ENCODE peak calls at places on chromosomes 11 and 22, in five cellular contexts. H, T, Q, D and Z are unnamed samples.

GRCh38 chr11:21615871-21616270 is 577.0 kb upstream of the ANO5 start:
- DNase-seq in Q (no peak), T (no peak), H (no peak), D (no peak), Z (no peak)

GRCh38 chr11:132886335-132886734 is 646.0 kb downstream of the OPCML start:
- DNase-seq in Q (no peak), D (no peak), H (no peak), T (peak), Z (no peak)

GRCh38 chr11:65427691-65428577 is 5.3 kb downstream of the NEAT1 start:
- DNase-seq in H (peak), D (no peak), T (no peak), Q (peak), Z (no peak)

GRCh38 chr22:44684506-44685383 is 17.3 kb upstream of the PRR5 start:
- DNase-seq in D (peak), T (peak), H (peak), Q (peak), Z (peak)

GRCh38 chr11:86923993-86924766 is 31.0 kb downstream of the FZD4 start:
- DNase-seq in Q (no peak), D (no peak), T (peak), H (no peak), Z (peak)

GRCh38 chr11:96760815-96761214 is 371.0 kb downstream of the JRKL start:
- DNase-seq in T (no peak), H (no peak), D (no peak), Q (no peak), Z (no peak)

GRCh38 chr11:134372536-134372935 is 39.5 kb downstream of the B3GAT1 start:
- DNase-seq in T (no peak), H (no peak), Q (no peak), D (no peak), Z (no peak)

GRCh38 chr11:128210148-128210940 is 377.0 kb downstream of the ETS1 start:
- DNase-seq in D (no peak), H (peak), T (peak), Q (no peak), Z (peak)

GRCh38 chr11:2612884-2613571 is 86.8 kb downstream of the KCNQ1OT1 start:
- DNase-seq in T (no peak), H (no peak), Q (no peak), D (no peak), Z (no peak)

GRCh38 chr22:50246242-50247175 is 1.7 kb upstream of the TUBGCP6 start:
- DNase-seq in H (no peak), D (no peak), T (no peak), Q (no peak), Z (peak)

GRCh38 chr11:69657911-69658605 is 17.1 kb downstream of the LTO1 start:
- DNase-seq in T (peak), D (no peak), Q (no peak), H (no peak), Z (peak)

GRCh38 chr11:34501500-34501899 is 12.1 kb downstream of the ELF5 start:
- DNase-seq in H (peak), T (peak), Q (peak), D (no peak), Z (no peak)

GRCh38 chr22:26086359-26086758 is 82.9 kb upstream of the SEZ6L start:
- DNase-seq in H (no peak), D (no peak), Q (no peak), T (no peak), Z (no peak)

GRCh38 chr11:78949976-78950690 is 375.5 kb upstream of the NARS2 start:
- DNase-seq in H (no peak), Q (no peak), T (no peak), D (no peak), Z (no peak)

GRCh38 chr11:69644962-69645675 is 4.2 kb downstream of the CCND1 start:
- DNase-seq in D (no peak), H (no peak), T (no peak), Q (no peak), Z (no peak)

GRCh38 chr11:10415817-10416392 is 39.2 kb upstream of the AMPD3 start:
- DNase-seq in Q (no peak), T (no peak), H (no peak), D (no peak), Z (no peak)

GRCh38 chr22:47780281-47780875 is 1017.9 kb downstream of the TBC1D22A start:
- DNase-seq in H (no peak), T (no peak), Q (no peak), D (no peak), Z (no peak)

GRCh38 chr11:65850217-65851082 is 7.5 kb downstream of the CFL1 start:
- DNase-seq in Q (no peak), H (no peak), D (no peak), T (no peak), Z (no peak)

GRCh38 chr11:44931466-44931865 is 19.2 kb downstream of the TP53I11 start:
- DNase-seq in H (no peak), T (no peak), Q (no peak), D (no peak), Z (no peak)

GRCh38 chr11:111483431-111483830 is 28.8 kb downstream of the BTG4 start:
- DNase-seq in H (no peak), Q (no peak), T (no peak), D (no peak), Z (no peak)

GRCh38 chr11:101129203-101129943 is at the start of gene PGR:
- DNase-seq in H (no peak), Q (no peak), D (no peak), T (peak), Z (peak)

GRCh38 chr11:17343907-17344306 is 7.7 kb upstream of the NCR3LG1 start:
- DNase-seq in D (peak), Q (no peak), H (no peak), T (no peak), Z (peak)

GRCh38 chr22:30183271-30183670 is 63.3 kb downstream of the LIF start:
- DNase-seq in T (no peak), H (no peak), Q (no peak), D (no peak), Z (no peak)

GRCh38 chr11:120774591-120775386 is 249.1 kb upstream of the TBCEL start:
- DNase-seq in H (no peak), D (no peak), T (no peak), Q (no peak), Z (no peak)

GRCh38 chr22:46701262-46701661 is 36.8 kb downstream of the CERK start:
- DNase-seq in D (no peak), H (no peak), T (no peak), Q (no peak), Z (no peak)

GRCh38 chr11:68331338-68331947 is 19.1 kb downstream of the LRP5 start:
- DNase-seq in H (no peak), Q (no peak), T (no peak), D (no peak), Z (no peak)

GRCh38 chr11:76605338-76606074 is 65.0 kb downstream of the LRRC32 start:
- DNase-seq in Q (no peak), D (no peak), T (no peak), H (no peak), Z (no peak)

GRCh38 chr11:10728779-10729472 is 22.1 kb upstream of the CTR9 start:
- DNase-seq in T (peak), H (no peak), Q (peak), D (no peak), Z (peak)

GRCh38 chr11:64929625-64930024 is 5.1 kb downstream of the PPP2R5B start:
- DNase-seq in H (no peak), D (no peak), T (no peak), Q (no peak), Z (no peak)

GRCh38 chr11:1042626-1043562 is 6.4 kb upstream of the MUC6 start:
- DNase-seq in T (no peak), Q (no peak), D (no peak), H (no peak), Z (no peak)

GRCh38 chr11:18792827-18793226 is 1.2 kb upstream of the PTPN5 start:
- DNase-seq in Q (no peak), T (no peak), D (no peak), H (no peak), Z (no peak)

GRCh38 chr11:93577291-93577690 is 34.1 kb upstream of the SMCO4 start:
- DNase-seq in D (no peak), H (no peak), Q (no peak), T (no peak), Z (no peak)

GRCh38 chr22:22936915-22937656 is 49.5 kb downstream of the IGLL5 start:
- DNase-seq in H (no peak), Q (no peak), D (no peak), T (no peak), Z (no peak)

GRCh38 chr11:9316334-9316733 is 1.9 kb upstream of the TMEM41B start:
- DNase-seq in H (no peak), Q (no peak), D (no peak), T (no peak), Z (no peak)

GRCh38 chr11:111949519-111950426 is 12.6 kb downstream of the DIXDC1 start:
- DNase-seq in Q (peak), T (no peak), H (no peak), D (no peak), Z (no peak)

GRCh38 chr22:36026741-36027140 is 1.9 kb downstream of the RBFOX2 start:
- DNase-seq in D (no peak), T (no peak), Q (no peak), H (no peak), Z (peak)

GRCh38 chr11:101049123-101049522 is 80.5 kb downstream of the PGR start:
- DNase-seq in Q (no peak), D (no peak), T (no peak), H (no peak), Z (peak)

GRCh38 chr22:20783844-20784723 is 10.2 kb downstream of the SERPIND1 start:
- DNase-seq in D (peak), Q (peak), H (peak), T (peak), Z (peak)

GRCh38 chr11:35177370-35177769 is 38.4 kb downstream of the CD44 start:
- DNase-seq in D (no peak), T (no peak), H (no peak), Q (no peak), Z (no peak)

GRCh38 chr11:34468209-34468841 is 29.6 kb downstream of the CAT start:
- DNase-seq in Q (peak), T (no peak), D (peak), H (peak), Z (peak)